ENCODE peak calls at places on chromosomes 4 and X, in seven cellular contexts. Q is activated CD8-positive, alpha-beta memory T cell treated with anti-CD3 and anti-CD28 coated beads for 1 hour; I is effector memory CD8-positive, alpha-beta T cell; E is AG09309; A is GM12891; P is NCI-H1417; B is ovary. D is an unnamed sample.
A peak's percentile ranks its signal among the peaks of the same experiment; 100 is the strongest.

GRCh38 chr4:78379991-78380739 is 171.4 kb upstream of the ANXA3 start:
- DNase-seq in Q (no peak), I (no peak), E (no peak), A (no peak), P (no peak), B (no peak), D (no peak)

GRCh38 chrX:13119386-13119785 is 75.0 kb upstream of the FAM9C start:
- DNase-seq in Q (no peak), I (no peak), E (no peak), A (no peak), P (no peak), B (no peak), D (no peak)

GRCh38 chr4:185914583-185915199 is 102.7 kb upstream of the SORBS2 start:
- DNase-seq in Q (no peak), I (no peak), E (peak; percentile 80), A (no peak), P (no peak), B (no peak), D (no peak)

GRCh38 chrX:42119076-42119475 is 195.7 kb upstream of the CASK start:
- DNase-seq in Q (no peak), I (no peak), E (no peak), A (no peak), P (peak; percentile 9), B (no peak), D (no peak)

GRCh38 chrX:154710309-154710708 is 40.6 kb downstream of the GAB3 start:
- DNase-seq in Q (no peak), I (no peak), E (no peak), A (no peak), P (no peak), B (no peak), D (no peak)

GRCh38 chr4:28225005-28225404 is 1364.4 kb downstream of the STIM2 start:
- DNase-seq in Q (no peak), I (no peak), E (peak; percentile 14), A (no peak), P (peak; percentile 27), B (no peak), D (no peak)

GRCh38 chr4:99088485-99089365 is at the start of gene ADH5:
- DNase-seq in Q (peak; percentile 77), I (peak; percentile 82), E (peak; percentile 33), A (peak; percentile 81), P (peak; percentile 80), B (peak; percentile 92), D (peak; percentile 81)

GRCh38 chr4:128427832-128428366 is 140.3 kb upstream of the PGRMC2 start:
- DNase-seq in Q (no peak), I (no peak), E (peak; percentile 51), A (no peak), P (no peak), B (no peak), D (no peak)

GRCh38 chr4:184306949-184307348 is 89.3 kb upstream of the ENPP6 start:
- DNase-seq in Q (no peak), I (no peak), E (peak; percentile 3), A (no peak), P (no peak), B (no peak), D (no peak)

GRCh38 chrX:40108959-40109287 is 11.2 kb upstream of the BCOR start:
- DNase-seq in Q (no peak), I (no peak), E (no peak), A (no peak), P (peak; percentile 91), B (peak; percentile 82), D (no peak)

GRCh38 chr4:153514001-153514526 is 47.9 kb downstream of the TMEM131L start:
- DNase-seq in Q (no peak), I (no peak), E (peak; percentile 72), A (no peak), P (no peak), B (no peak), D (no peak)

GRCh38 chr4:159779716-159780115 is 676.8 kb downstream of the RAPGEF2 start:
- DNase-seq in Q (no peak), I (no peak), E (no peak), A (no peak), P (no peak), B (no peak), D (no peak)

GRCh38 chr4:2691313-2691712 is 64.8 kb downstream of the TNIP2 start:
- DNase-seq in Q (no peak), I (no peak), E (no peak), A (no peak), P (no peak), B (no peak), D (no peak)

GRCh38 chr4:151117371-151117962 is 18.0 kb downstream of the RPS3A start:
- DNase-seq in Q (no peak), I (peak; percentile 36), E (no peak), A (peak; percentile 39), P (peak; percentile 38), B (peak; percentile 49), D (peak; percentile 38)

GRCh38 chrX:18440835-18441234 is 15.4 kb downstream of the CDKL5 start:
- DNase-seq in Q (no peak), I (no peak), E (no peak), A (no peak), P (no peak), B (no peak), D (no peak)

GRCh38 chrX:54029543-54030143 is 14.6 kb downstream of the PHF8 start:
- DNase-seq in Q (no peak), I (no peak), E (no peak), A (no peak), P (peak; percentile 8), B (no peak), D (no peak)

GRCh38 chr4:186190456-186191265 is 706 bp upstream of the CYP4V2 start:
- DNase-seq in Q (no peak), I (peak; percentile 45), E (no peak), A (peak; percentile 39), P (peak; percentile 91), B (peak; percentile 41), D (no peak)

GRCh38 chrX:23900220-23900797 is 7.4 kb downstream of the APOO start:
- DNase-seq in Q (no peak), I (no peak), E (no peak), A (no peak), P (no peak), B (no peak), D (no peak)

GRCh38 chrX:24761306-24761705 is 67.6 kb downstream of the POLA1 start:
- DNase-seq in Q (no peak), I (no peak), E (no peak), A (no peak), P (no peak), B (no peak), D (no peak)

GRCh38 chrX:103101280-103102042 is 8.5 kb upstream of the NXF3 start:
- DNase-seq in Q (no peak), I (no peak), E (no peak), A (no peak), P (no peak), B (no peak), D (no peak)

GRCh38 chr4:83369825-83370639 is 35.4 kb upstream of the HPSE start:
- DNase-seq in Q (no peak), I (no peak), E (no peak), A (no peak), P (no peak), B (no peak), D (no peak)

GRCh38 chr4:105894570-105895323 is 524 bp upstream of the NPNT start:
- DNase-seq in Q (no peak), I (no peak), E (no peak), A (peak; percentile 14), P (peak; percentile 92), B (no peak), D (no peak)

GRCh38 chrX:136755411-136755810 is 25.3 kb downstream of the ARHGEF6 start:
- DNase-seq in Q (no peak), I (no peak), E (no peak), A (no peak), P (no peak), B (no peak), D (no peak)

GRCh38 chr4:81314196-81314896 is 99.3 kb upstream of the PRKG2 start:
- DNase-seq in Q (no peak), I (no peak), E (peak; percentile 20), A (no peak), P (peak; percentile 33), B (no peak), D (no peak)

GRCh38 chrX:153971124-153971631 is 440 bp downstream of the HCFC1 start:
- DNase-seq in Q (peak; percentile 82), I (peak; percentile 81), E (peak; percentile 38), A (peak; percentile 79), P (peak; percentile 95), B (peak; percentile 90), D (no peak)

D was measured in D721Med.